ENCODE peak calls at places on chromosomes 5 and 9, in seven cellular contexts. L is HFF-Myc; F is T-helper 1 cell; E is M059J; U is C1 segment of cervical spinal cord; T is HS-5; Z is stimulated activated CD4-positive, alpha-beta T cell treated with anti-CD3 and anti-CD28 coated beads, TNF-alpha, amount 100 ng/mL, for 24 hours. D is an unnamed sample.

GRCh38 chr9:84304166-84304565 is 36.4 kb downstream of the SLC28A3 start:
- DNase-seq in E (peak), U (no peak), F (no peak), T (no peak), L (no peak), Z (no peak), D (no peak)

GRCh38 chr9:128927731-128928411 is 7.1 kb downstream of the PHYHD1 start:
- DNase-seq in Z (peak), T (no peak), E (peak), F (peak), L (no peak), U (peak), D (peak)

GRCh38 chr5:160133071-160133917 is 14.0 kb upstream of the PWWP2A start:
- DNase-seq in Z (no peak), T (no peak), F (no peak), L (no peak), E (peak), U (peak), D (peak)

GRCh38 chr9:96551403-96551802 is 68.2 kb downstream of the CDC14B start:
- DNase-seq in L (no peak), T (no peak), F (no peak), E (no peak), U (no peak), Z (no peak), D (no peak)

GRCh38 chr9:89993678-89994630 is 389.1 kb downstream of the GADD45G start:
- DNase-seq in U (no peak), L (no peak), F (no peak), Z (no peak), T (peak), E (no peak), D (no peak)

GRCh38 chr9:127983847-127984289 is 3.1 kb upstream of the EEIG1 start:
- DNase-seq in Z (no peak), F (no peak), L (no peak), E (no peak), T (no peak), U (no peak), D (no peak)

GRCh38 chr5:166127766-166128565 is 2163.5 kb upstream of the WWC1 start:
- DNase-seq in F (no peak), U (no peak), Z (no peak), T (no peak), E (no peak), L (no peak), D (no peak)

GRCh38 chr5:121748690-121749089 is 103.0 kb upstream of the FTMT start:
- DNase-seq in Z (no peak), L (no peak), T (no peak), F (no peak), E (no peak), U (no peak), D (no peak)

GRCh38 chr9:137138701-137139467 is at the start of gene GRIN1:
- DNase-seq in Z (no peak), F (peak), L (no peak), T (no peak), E (no peak), U (no peak), D (peak)

GRCh38 chr5:127210082-127210481 is 80.5 kb upstream of the MEGF10 start:
- DNase-seq in Z (no peak), T (no peak), U (no peak), F (no peak), E (no peak), L (no peak), D (no peak)

GRCh38 chr5:150261231-150261630 is 28.3 kb downstream of the CAMK2A start:
- DNase-seq in T (peak), U (no peak), Z (no peak), E (peak), F (no peak), L (no peak), D (no peak)

GRCh38 chr5:41143124-41143523 is 70.2 kb downstream of the C6 start:
- DNase-seq in L (no peak), T (no peak), F (no peak), E (no peak), U (no peak), Z (no peak), D (no peak)

GRCh38 chr9:18333157-18333556 is 140.8 kb upstream of the ADAMTSL1 start:
- DNase-seq in U (no peak), L (no peak), E (peak), Z (no peak), F (no peak), T (no peak), D (no peak)

GRCh38 chr9:133257398-133258053 is 17.5 kb downstream of the ABO start:
- DNase-seq in U (no peak), Z (no peak), E (no peak), T (no peak), L (no peak), F (no peak), D (no peak)

GRCh38 chr5:94157704-94158608 is 416.6 kb upstream of the POU5F2 start:
- DNase-seq in L (no peak), E (peak), Z (no peak), F (no peak), U (no peak), T (no peak), D (no peak)

GRCh38 chr5:96094904-96095303 is 133.3 kb upstream of the ELL2 start:
- DNase-seq in U (no peak), E (no peak), F (no peak), T (no peak), L (no peak), Z (no peak), D (no peak)

D was measured in neural progenitor cell.